ENCODE peak calls at places on chromosomes 12 and 14, in ten cellular contexts. One of them, this sample, is unnamed.

GRCh38 chr12:111687255-111687654 is 1.4 kb downstream of the ACAD10 start:
- DNase-seq in activated CD4-positive, alpha-beta T cell treated with anti-CD3 and anti-CD28 coated beads, Interleukin-2, amount 50 U/mL, for 1 hour: no peak
- DNase-seq in progenitor cell of endocrine pancreas: no peak
- DNase-seq in fibroblast of pulmonary artery: no peak
- DNase-seq in stimulated activated CD4-positive, alpha-beta T cell treated with anti-CD3 and anti-CD28 coated beads, Interleukin-15, amount 100 ng/mL, for 1 hour: no peak
- DNase-seq in activated T-cell treated with anti-CD3 and anti-CD28 coated beads, Interleukin-2, amount 50 U/mL, for 72 hours: no peak
- DNase-seq in NCI-H460: no peak
- DNase-seq in naive thymus-derived CD8-positive, alpha-beta T cell: no peak
- DNase-seq in Karpas-422: peak
- DNase-seq in mucosa of descending colon: no peak
- DNase-seq in this sample: no peak

GRCh38 chr14:69263364-69263763 is 3.4 kb downstream of the GALNT16 start:
- DNase-seq in activated CD4-positive, alpha-beta T cell treated with anti-CD3 and anti-CD28 coated beads, Interleukin-2, amount 50 U/mL, for 1 hour: no peak
- DNase-seq in progenitor cell of endocrine pancreas: no peak
- DNase-seq in fibroblast of pulmonary artery: peak
- DNase-seq in stimulated activated CD4-positive, alpha-beta T cell treated with anti-CD3 and anti-CD28 coated beads, Interleukin-15, amount 100 ng/mL, for 1 hour: no peak
- DNase-seq in activated T-cell treated with anti-CD3 and anti-CD28 coated beads, Interleukin-2, amount 50 U/mL, for 72 hours: no peak
- DNase-seq in NCI-H460: peak
- DNase-seq in naive thymus-derived CD8-positive, alpha-beta T cell: no peak
- DNase-seq in Karpas-422: peak
- DNase-seq in mucosa of descending colon: no peak
- DNase-seq in this sample: peak

GRCh38 chr12:39441963-39442894 is 691 bp downstream of the KIF21A start:
- DNase-seq in activated CD4-positive, alpha-beta T cell treated with anti-CD3 and anti-CD28 coated beads, Interleukin-2, amount 50 U/mL, for 1 hour: peak
- DNase-seq in progenitor cell of endocrine pancreas: peak
- DNase-seq in fibroblast of pulmonary artery: peak
- DNase-seq in stimulated activated CD4-positive, alpha-beta T cell treated with anti-CD3 and anti-CD28 coated beads, Interleukin-15, amount 100 ng/mL, for 1 hour: peak
- DNase-seq in activated T-cell treated with anti-CD3 and anti-CD28 coated beads, Interleukin-2, amount 50 U/mL, for 72 hours: peak
- DNase-seq in NCI-H460: no peak
- DNase-seq in naive thymus-derived CD8-positive, alpha-beta T cell: no peak
- DNase-seq in Karpas-422: peak
- DNase-seq in mucosa of descending colon: no peak
- DNase-seq in this sample: peak

GRCh38 chr12:47651368-47652254 is 54.2 kb downstream of the RPAP3 start:
- DNase-seq in activated CD4-positive, alpha-beta T cell treated with anti-CD3 and anti-CD28 coated beads, Interleukin-2, amount 50 U/mL, for 1 hour: peak
- DNase-seq in progenitor cell of endocrine pancreas: no peak
- DNase-seq in fibroblast of pulmonary artery: peak
- DNase-seq in stimulated activated CD4-positive, alpha-beta T cell treated with anti-CD3 and anti-CD28 coated beads, Interleukin-15, amount 100 ng/mL, for 1 hour: peak
- DNase-seq in activated T-cell treated with anti-CD3 and anti-CD28 coated beads, Interleukin-2, amount 50 U/mL, for 72 hours: peak
- DNase-seq in NCI-H460: peak
- DNase-seq in naive thymus-derived CD8-positive, alpha-beta T cell: peak
- DNase-seq in Karpas-422: peak
- DNase-seq in mucosa of descending colon: peak
- DNase-seq in this sample: peak

GRCh38 chr12:1533205-1533601 is 61.2 kb downstream of the FBXL14 start:
- DNase-seq in activated CD4-positive, alpha-beta T cell treated with anti-CD3 and anti-CD28 coated beads, Interleukin-2, amount 50 U/mL, for 1 hour: no peak
- DNase-seq in progenitor cell of endocrine pancreas: no peak
- DNase-seq in fibroblast of pulmonary artery: no peak
- DNase-seq in stimulated activated CD4-positive, alpha-beta T cell treated with anti-CD3 and anti-CD28 coated beads, Interleukin-15, amount 100 ng/mL, for 1 hour: no peak
- DNase-seq in activated T-cell treated with anti-CD3 and anti-CD28 coated beads, Interleukin-2, amount 50 U/mL, for 72 hours: peak
- DNase-seq in NCI-H460: no peak
- DNase-seq in naive thymus-derived CD8-positive, alpha-beta T cell: no peak
- DNase-seq in Karpas-422: peak
- DNase-seq in mucosa of descending colon: no peak
- DNase-seq in this sample: no peak

GRCh38 chr12:106147956-106148355 is 9.2 kb upstream of the NUAK1 start:
- DNase-seq in activated CD4-positive, alpha-beta T cell treated with anti-CD3 and anti-CD28 coated beads, Interleukin-2, amount 50 U/mL, for 1 hour: no peak
- DNase-seq in progenitor cell of endocrine pancreas: no peak
- DNase-seq in fibroblast of pulmonary artery: no peak
- DNase-seq in stimulated activated CD4-positive, alpha-beta T cell treated with anti-CD3 and anti-CD28 coated beads, Interleukin-15, amount 100 ng/mL, for 1 hour: no peak
- DNase-seq in activated T-cell treated with anti-CD3 and anti-CD28 coated beads, Interleukin-2, amount 50 U/mL, for 72 hours: no peak
- DNase-seq in NCI-H460: no peak
- DNase-seq in naive thymus-derived CD8-positive, alpha-beta T cell: no peak
- DNase-seq in Karpas-422: no peak
- DNase-seq in mucosa of descending colon: peak
- DNase-seq in this sample: no peak

GRCh38 chr12:10940389-10940788 is 1.3 kb upstream of the TAS2R14 start:
- DNase-seq in activated CD4-positive, alpha-beta T cell treated with anti-CD3 and anti-CD28 coated beads, Interleukin-2, amount 50 U/mL, for 1 hour: no peak
- DNase-seq in progenitor cell of endocrine pancreas: no peak
- DNase-seq in fibroblast of pulmonary artery: peak
- DNase-seq in stimulated activated CD4-positive, alpha-beta T cell treated with anti-CD3 and anti-CD28 coated beads, Interleukin-15, amount 100 ng/mL, for 1 hour: no peak
- DNase-seq in activated T-cell treated with anti-CD3 and anti-CD28 coated beads, Interleukin-2, amount 50 U/mL, for 72 hours: no peak
- DNase-seq in NCI-H460: no peak
- DNase-seq in naive thymus-derived CD8-positive, alpha-beta T cell: no peak
- DNase-seq in Karpas-422: no peak
- DNase-seq in mucosa of descending colon: no peak
- DNase-seq in this sample: peak

GRCh38 chr14:29741909-29742401 is 185.7 kb downstream of the PRKD1 start:
- DNase-seq in activated CD4-positive, alpha-beta T cell treated with anti-CD3 and anti-CD28 coated beads, Interleukin-2, amount 50 U/mL, for 1 hour: no peak
- DNase-seq in progenitor cell of endocrine pancreas: no peak
- DNase-seq in fibroblast of pulmonary artery: peak
- DNase-seq in stimulated activated CD4-positive, alpha-beta T cell treated with anti-CD3 and anti-CD28 coated beads, Interleukin-15, amount 100 ng/mL, for 1 hour: no peak
- DNase-seq in activated T-cell treated with anti-CD3 and anti-CD28 coated beads, Interleukin-2, amount 50 U/mL, for 72 hours: no peak
- DNase-seq in NCI-H460: peak
- DNase-seq in naive thymus-derived CD8-positive, alpha-beta T cell: no peak
- DNase-seq in Karpas-422: no peak
- DNase-seq in mucosa of descending colon: no peak
- DNase-seq in this sample: peak

GRCh38 chr12:7495136-7495535 is 8.4 kb downstream of the CD163 start:
- DNase-seq in activated CD4-positive, alpha-beta T cell treated with anti-CD3 and anti-CD28 coated beads, Interleukin-2, amount 50 U/mL, for 1 hour: no peak
- DNase-seq in progenitor cell of endocrine pancreas: no peak
- DNase-seq in fibroblast of pulmonary artery: no peak
- DNase-seq in stimulated activated CD4-positive, alpha-beta T cell treated with anti-CD3 and anti-CD28 coated beads, Interleukin-15, amount 100 ng/mL, for 1 hour: no peak
- DNase-seq in activated T-cell treated with anti-CD3 and anti-CD28 coated beads, Interleukin-2, amount 50 U/mL, for 72 hours: no peak
- DNase-seq in NCI-H460: no peak
- DNase-seq in naive thymus-derived CD8-positive, alpha-beta T cell: no peak
- DNase-seq in Karpas-422: no peak
- DNase-seq in mucosa of descending colon: no peak
- DNase-seq in this sample: no peak

GRCh38 chr14:38931969-38932652 is 170.9 kb downstream of the SEC23A start:
- DNase-seq in activated CD4-positive, alpha-beta T cell treated with anti-CD3 and anti-CD28 coated beads, Interleukin-2, amount 50 U/mL, for 1 hour: no peak
- DNase-seq in progenitor cell of endocrine pancreas: no peak
- DNase-seq in fibroblast of pulmonary artery: no peak
- DNase-seq in stimulated activated CD4-positive, alpha-beta T cell treated with anti-CD3 and anti-CD28 coated beads, Interleukin-15, amount 100 ng/mL, for 1 hour: no peak
- DNase-seq in activated T-cell treated with anti-CD3 and anti-CD28 coated beads, Interleukin-2, amount 50 U/mL, for 72 hours: no peak
- DNase-seq in NCI-H460: no peak
- DNase-seq in naive thymus-derived CD8-positive, alpha-beta T cell: no peak
- DNase-seq in Karpas-422: no peak
- DNase-seq in mucosa of descending colon: no peak
- DNase-seq in this sample: no peak

GRCh38 chr14:95527392-95528002 is 7.4 kb upstream of the GLRX5 start:
- DNase-seq in activated CD4-positive, alpha-beta T cell treated with anti-CD3 and anti-CD28 coated beads, Interleukin-2, amount 50 U/mL, for 1 hour: peak
- DNase-seq in progenitor cell of endocrine pancreas: no peak
- DNase-seq in fibroblast of pulmonary artery: peak
- DNase-seq in stimulated activated CD4-positive, alpha-beta T cell treated with anti-CD3 and anti-CD28 coated beads, Interleukin-15, amount 100 ng/mL, for 1 hour: no peak
- DNase-seq in activated T-cell treated with anti-CD3 and anti-CD28 coated beads, Interleukin-2, amount 50 U/mL, for 72 hours: peak
- DNase-seq in NCI-H460: peak
- DNase-seq in naive thymus-derived CD8-positive, alpha-beta T cell: peak
- DNase-seq in Karpas-422: peak
- DNase-seq in mucosa of descending colon: no peak
- DNase-seq in this sample: peak

GRCh38 chr14:59254146-59254910 is 65.9 kb downstream of the DAAM1 start:
- DNase-seq in activated CD4-positive, alpha-beta T cell treated with anti-CD3 and anti-CD28 coated beads, Interleukin-2, amount 50 U/mL, for 1 hour: no peak
- DNase-seq in progenitor cell of endocrine pancreas: no peak
- DNase-seq in fibroblast of pulmonary artery: peak
- DNase-seq in stimulated activated CD4-positive, alpha-beta T cell treated with anti-CD3 and anti-CD28 coated beads, Interleukin-15, amount 100 ng/mL, for 1 hour: no peak
- DNase-seq in activated T-cell treated with anti-CD3 and anti-CD28 coated beads, Interleukin-2, amount 50 U/mL, for 72 hours: no peak
- DNase-seq in NCI-H460: no peak
- DNase-seq in naive thymus-derived CD8-positive, alpha-beta T cell: no peak
- DNase-seq in Karpas-422: no peak
- DNase-seq in mucosa of descending colon: no peak
- DNase-seq in this sample: peak

GRCh38 chr14:48553443-48553842 is 878.0 kb upstream of the MDGA2 start:
- DNase-seq in activated CD4-positive, alpha-beta T cell treated with anti-CD3 and anti-CD28 coated beads, Interleukin-2, amount 50 U/mL, for 1 hour: no peak
- DNase-seq in progenitor cell of endocrine pancreas: no peak
- DNase-seq in fibroblast of pulmonary artery: no peak
- DNase-seq in stimulated activated CD4-positive, alpha-beta T cell treated with anti-CD3 and anti-CD28 coated beads, Interleukin-15, amount 100 ng/mL, for 1 hour: no peak
- DNase-seq in activated T-cell treated with anti-CD3 and anti-CD28 coated beads, Interleukin-2, amount 50 U/mL, for 72 hours: no peak
- DNase-seq in NCI-H460: no peak
- DNase-seq in naive thymus-derived CD8-positive, alpha-beta T cell: no peak
- DNase-seq in Karpas-422: no peak
- DNase-seq in mucosa of descending colon: no peak
- DNase-seq in this sample: no peak

GRCh38 chr12:130577348-130577747 is 138.8 kb downstream of the RIMBP2 start:
- DNase-seq in activated CD4-positive, alpha-beta T cell treated with anti-CD3 and anti-CD28 coated beads, Interleukin-2, amount 50 U/mL, for 1 hour: no peak
- DNase-seq in progenitor cell of endocrine pancreas: no peak
- DNase-seq in fibroblast of pulmonary artery: no peak
- DNase-seq in stimulated activated CD4-positive, alpha-beta T cell treated with anti-CD3 and anti-CD28 coated beads, Interleukin-15, amount 100 ng/mL, for 1 hour: no peak
- DNase-seq in activated T-cell treated with anti-CD3 and anti-CD28 coated beads, Interleukin-2, amount 50 U/mL, for 72 hours: no peak
- DNase-seq in NCI-H460: no peak
- DNase-seq in naive thymus-derived CD8-positive, alpha-beta T cell: no peak
- DNase-seq in Karpas-422: no peak
- DNase-seq in mucosa of descending colon: no peak
- DNase-seq in this sample: no peak

GRCh38 chr14:88551094-88551870 is 3.5 kb downstream of the PTPN21 start:
- DNase-seq in activated CD4-positive, alpha-beta T cell treated with anti-CD3 and anti-CD28 coated beads, Interleukin-2, amount 50 U/mL, for 1 hour: peak
- DNase-seq in progenitor cell of endocrine pancreas: peak
- DNase-seq in fibroblast of pulmonary artery: peak
- DNase-seq in stimulated activated CD4-positive, alpha-beta T cell treated with anti-CD3 and anti-CD28 coated beads, Interleukin-15, amount 100 ng/mL, for 1 hour: no peak
- DNase-seq in activated T-cell treated with anti-CD3 and anti-CD28 coated beads, Interleukin-2, amount 50 U/mL, for 72 hours: peak
- DNase-seq in NCI-H460: peak
- DNase-seq in naive thymus-derived CD8-positive, alpha-beta T cell: peak
- DNase-seq in Karpas-422: no peak
- DNase-seq in mucosa of descending colon: peak
- DNase-seq in this sample: peak

GRCh38 chr12:1630081-1630826 is 1.2 kb downstream of the WNT5B start:
- DNase-seq in activated CD4-positive, alpha-beta T cell treated with anti-CD3 and anti-CD28 coated beads, Interleukin-2, amount 50 U/mL, for 1 hour: peak
- DNase-seq in progenitor cell of endocrine pancreas: no peak
- DNase-seq in fibroblast of pulmonary artery: no peak
- DNase-seq in stimulated activated CD4-positive, alpha-beta T cell treated with anti-CD3 and anti-CD28 coated beads, Interleukin-15, amount 100 ng/mL, for 1 hour: no peak
- DNase-seq in activated T-cell treated with anti-CD3 and anti-CD28 coated beads, Interleukin-2, amount 50 U/mL, for 72 hours: peak
- DNase-seq in NCI-H460: peak
- DNase-seq in naive thymus-derived CD8-positive, alpha-beta T cell: no peak
- DNase-seq in Karpas-422: peak
- DNase-seq in mucosa of descending colon: peak
- DNase-seq in this sample: no peak

GRCh38 chr12:124019115-124019514 is 46.1 kb downstream of the ZNF664 start:
- DNase-seq in activated CD4-positive, alpha-beta T cell treated with anti-CD3 and anti-CD28 coated beads, Interleukin-2, amount 50 U/mL, for 1 hour: no peak
- DNase-seq in progenitor cell of endocrine pancreas: no peak
- DNase-seq in fibroblast of pulmonary artery: no peak
- DNase-seq in stimulated activated CD4-positive, alpha-beta T cell treated with anti-CD3 and anti-CD28 coated beads, Interleukin-15, amount 100 ng/mL, for 1 hour: no peak
- DNase-seq in activated T-cell treated with anti-CD3 and anti-CD28 coated beads, Interleukin-2, amount 50 U/mL, for 72 hours: no peak
- DNase-seq in NCI-H460: no peak
- DNase-seq in naive thymus-derived CD8-positive, alpha-beta T cell: no peak
- DNase-seq in Karpas-422: no peak
- DNase-seq in mucosa of descending colon: no peak
- DNase-seq in this sample: no peak

GRCh38 chr14:44898547-44898946 is 63.2 kb downstream of the KLHL28 start:
- DNase-seq in activated CD4-positive, alpha-beta T cell treated with anti-CD3 and anti-CD28 coated beads, Interleukin-2, amount 50 U/mL, for 1 hour: no peak
- DNase-seq in progenitor cell of endocrine pancreas: no peak
- DNase-seq in fibroblast of pulmonary artery: no peak
- DNase-seq in stimulated activated CD4-positive, alpha-beta T cell treated with anti-CD3 and anti-CD28 coated beads, Interleukin-15, amount 100 ng/mL, for 1 hour: no peak
- DNase-seq in activated T-cell treated with anti-CD3 and anti-CD28 coated beads, Interleukin-2, amount 50 U/mL, for 72 hours: no peak
- DNase-seq in NCI-H460: no peak
- DNase-seq in naive thymus-derived CD8-positive, alpha-beta T cell: no peak
- DNase-seq in Karpas-422: no peak
- DNase-seq in mucosa of descending colon: no peak
- DNase-seq in this sample: peak

GRCh38 chr14:100440207-100440631 is 117.1 kb downstream of the SLC25A47 start:
- DNase-seq in activated CD4-positive, alpha-beta T cell treated with anti-CD3 and anti-CD28 coated beads, Interleukin-2, amount 50 U/mL, for 1 hour: peak
- DNase-seq in progenitor cell of endocrine pancreas: peak
- DNase-seq in fibroblast of pulmonary artery: peak
- DNase-seq in stimulated activated CD4-positive, alpha-beta T cell treated with anti-CD3 and anti-CD28 coated beads, Interleukin-15, amount 100 ng/mL, for 1 hour: no peak
- DNase-seq in activated T-cell treated with anti-CD3 and anti-CD28 coated beads, Interleukin-2, amount 50 U/mL, for 72 hours: peak
- DNase-seq in NCI-H460: peak
- DNase-seq in naive thymus-derived CD8-positive, alpha-beta T cell: peak
- DNase-seq in Karpas-422: peak
- DNase-seq in mucosa of descending colon: peak
- DNase-seq in this sample: peak

GRCh38 chr12:104929926-104930325 is 28.2 kb downstream of the SLC41A2 start:
- DNase-seq in activated CD4-positive, alpha-beta T cell treated with anti-CD3 and anti-CD28 coated beads, Interleukin-2, amount 50 U/mL, for 1 hour: no peak
- DNase-seq in progenitor cell of endocrine pancreas: no peak
- DNase-seq in fibroblast of pulmonary artery: no peak
- DNase-seq in stimulated activated CD4-positive, alpha-beta T cell treated with anti-CD3 and anti-CD28 coated beads, Interleukin-15, amount 100 ng/mL, for 1 hour: no peak
- DNase-seq in activated T-cell treated with anti-CD3 and anti-CD28 coated beads, Interleukin-2, amount 50 U/mL, for 72 hours: no peak
- DNase-seq in NCI-H460: no peak
- DNase-seq in naive thymus-derived CD8-positive, alpha-beta T cell: no peak
- DNase-seq in Karpas-422: no peak
- DNase-seq in mucosa of descending colon: no peak
- DNase-seq in this sample: no peak

GRCh38 chr12:130044991-130045621 is 117.2 kb upstream of the FZD10 start:
- DNase-seq in activated CD4-positive, alpha-beta T cell treated with anti-CD3 and anti-CD28 coated beads, Interleukin-2, amount 50 U/mL, for 1 hour: no peak
- DNase-seq in progenitor cell of endocrine pancreas: peak
- DNase-seq in fibroblast of pulmonary artery: no peak
- DNase-seq in stimulated activated CD4-positive, alpha-beta T cell treated with anti-CD3 and anti-CD28 coated beads, Interleukin-15, amount 100 ng/mL, for 1 hour: no peak
- DNase-seq in activated T-cell treated with anti-CD3 and anti-CD28 coated beads, Interleukin-2, amount 50 U/mL, for 72 hours: no peak
- DNase-seq in NCI-H460: no peak
- DNase-seq in naive thymus-derived CD8-positive, alpha-beta T cell: no peak
- DNase-seq in Karpas-422: no peak
- DNase-seq in mucosa of descending colon: no peak
- DNase-seq in this sample: no peak

GRCh38 chr14:75976838-75977237 is 5.0 kb downstream of the TGFB3 start:
- DNase-seq in activated CD4-positive, alpha-beta T cell treated with anti-CD3 and anti-CD28 coated beads, Interleukin-2, amount 50 U/mL, for 1 hour: no peak
- DNase-seq in progenitor cell of endocrine pancreas: no peak
- DNase-seq in fibroblast of pulmonary artery: no peak
- DNase-seq in stimulated activated CD4-positive, alpha-beta T cell treated with anti-CD3 and anti-CD28 coated beads, Interleukin-15, amount 100 ng/mL, for 1 hour: no peak
- DNase-seq in activated T-cell treated with anti-CD3 and anti-CD28 coated beads, Interleukin-2, amount 50 U/mL, for 72 hours: no peak
- DNase-seq in NCI-H460: no peak
- DNase-seq in naive thymus-derived CD8-positive, alpha-beta T cell: no peak
- DNase-seq in Karpas-422: no peak
- DNase-seq in mucosa of descending colon: no peak
- DNase-seq in this sample: no peak

GRCh38 chr12:57149309-57149900 is 2.0 kb upstream of the LRP1-AS start:
- DNase-seq in activated CD4-positive, alpha-beta T cell treated with anti-CD3 and anti-CD28 coated beads, Interleukin-2, amount 50 U/mL, for 1 hour: no peak
- DNase-seq in progenitor cell of endocrine pancreas: no peak
- DNase-seq in fibroblast of pulmonary artery: peak
- DNase-seq in stimulated activated CD4-positive, alpha-beta T cell treated with anti-CD3 and anti-CD28 coated beads, Interleukin-15, amount 100 ng/mL, for 1 hour: no peak
- DNase-seq in activated T-cell treated with anti-CD3 and anti-CD28 coated beads, Interleukin-2, amount 50 U/mL, for 72 hours: no peak
- DNase-seq in NCI-H460: no peak
- DNase-seq in naive thymus-derived CD8-positive, alpha-beta T cell: no peak
- DNase-seq in Karpas-422: no peak
- DNase-seq in mucosa of descending colon: peak
- DNase-seq in this sample: peak

GRCh38 chr12:45257185-45257585 is 41.3 kb downstream of the ANO6 start:
- DNase-seq in activated CD4-positive, alpha-beta T cell treated with anti-CD3 and anti-CD28 coated beads, Interleukin-2, amount 50 U/mL, for 1 hour: no peak
- DNase-seq in progenitor cell of endocrine pancreas: no peak
- DNase-seq in fibroblast of pulmonary artery: no peak
- DNase-seq in stimulated activated CD4-positive, alpha-beta T cell treated with anti-CD3 and anti-CD28 coated beads, Interleukin-15, amount 100 ng/mL, for 1 hour: no peak
- DNase-seq in activated T-cell treated with anti-CD3 and anti-CD28 coated beads, Interleukin-2, amount 50 U/mL, for 72 hours: no peak
- DNase-seq in NCI-H460: no peak
- DNase-seq in naive thymus-derived CD8-positive, alpha-beta T cell: no peak
- DNase-seq in Karpas-422: no peak
- DNase-seq in mucosa of descending colon: no peak
- DNase-seq in this sample: no peak

GRCh38 chr14:34501004-34501580 is 38.4 kb downstream of the EAPP start:
- DNase-seq in activated CD4-positive, alpha-beta T cell treated with anti-CD3 and anti-CD28 coated beads, Interleukin-2, amount 50 U/mL, for 1 hour: no peak
- DNase-seq in progenitor cell of endocrine pancreas: no peak
- DNase-seq in fibroblast of pulmonary artery: no peak
- DNase-seq in stimulated activated CD4-positive, alpha-beta T cell treated with anti-CD3 and anti-CD28 coated beads, Interleukin-15, amount 100 ng/mL, for 1 hour: no peak
- DNase-seq in activated T-cell treated with anti-CD3 and anti-CD28 coated beads, Interleukin-2, amount 50 U/mL, for 72 hours: no peak
- DNase-seq in NCI-H460: no peak
- DNase-seq in naive thymus-derived CD8-positive, alpha-beta T cell: no peak
- DNase-seq in Karpas-422: no peak
- DNase-seq in mucosa of descending colon: no peak
- DNase-seq in this sample: peak

GRCh38 chr12:63826002-63826585 is 18.4 kb upstream of the SRGAP1 start:
- DNase-seq in activated CD4-positive, alpha-beta T cell treated with anti-CD3 and anti-CD28 coated beads, Interleukin-2, amount 50 U/mL, for 1 hour: no peak
- DNase-seq in progenitor cell of endocrine pancreas: no peak
- DNase-seq in fibroblast of pulmonary artery: peak
- DNase-seq in stimulated activated CD4-positive, alpha-beta T cell treated with anti-CD3 and anti-CD28 coated beads, Interleukin-15, amount 100 ng/mL, for 1 hour: no peak
- DNase-seq in activated T-cell treated with anti-CD3 and anti-CD28 coated beads, Interleukin-2, amount 50 U/mL, for 72 hours: no peak
- DNase-seq in NCI-H460: peak
- DNase-seq in naive thymus-derived CD8-positive, alpha-beta T cell: no peak
- DNase-seq in Karpas-422: peak
- DNase-seq in mucosa of descending colon: no peak
- DNase-seq in this sample: peak